ENCODE peak calls at places on chromosome 17, in six cellular contexts. A is mesenchymal stem cell, I is NCI-H1048, H is lung, F is amniotic stem cell, M is endothelial cell. V is an unnamed sample.

GRCh38 chr17:82230627-82231311 is 1.9 kb downstream of the SLC16A3 start:
- DNase-seq in A (peak), I (no peak), H (peak), F (peak), M (peak), V (peak)

GRCh38 chr17:70608193-70608592 is 438.9 kb downstream of the KCNJ2 start:
- DNase-seq in A (no peak), I (no peak), H (no peak), F (no peak), M (no peak), V (no peak)

GRCh38 chr17:67617304-67617899 is 100.3 kb upstream of the NOL11 start:
- DNase-seq in A (no peak), I (no peak), H (no peak), F (no peak), M (no peak), V (no peak)

GRCh38 chr17:31130286-31131224 is 35.8 kb downstream of the NF1 start:
- DNase-seq in A (no peak), I (no peak), H (no peak), F (no peak), M (no peak), V (no peak)

GRCh38 chr17:82023447-82024241 is 539 bp downstream of the LRRC45 start:
- DNase-seq in A (peak), I (no peak), H (no peak), F (no peak), M (peak), V (no peak)

GRCh38 chr17:5254414-5254813 is 19.8 kb upstream of the SCIMP start:
- DNase-seq in A (no peak), I (no peak), H (no peak), F (no peak), M (no peak), V (no peak)

GRCh38 chr17:29155966-29156338 is 24.2 kb downstream of the MYO18A start:
- DNase-seq in A (peak), I (no peak), H (no peak), F (no peak), M (peak), V (no peak)

GRCh38 chr17:76384222-76384986 is at the start of gene SPHK1:
- DNase-seq in A (peak), I (no peak), H (peak), F (peak), M (peak), V (peak)

GRCh38 chr17:75774471-75774987 is 9.5 kb upstream of the GALK1 start:
- DNase-seq in A (no peak), I (no peak), H (no peak), F (no peak), M (no peak), V (no peak)

GRCh38 chr17:76296186-76296585 is 11.9 kb downstream of the QRICH2 start:
- DNase-seq in A (no peak), I (no peak), H (no peak), F (no peak), M (no peak), V (no peak)

GRCh38 chr17:8836821-8837426 is 30.6 kb downstream of the PIK3R6 start:
- DNase-seq in A (no peak), I (no peak), H (peak), F (no peak), M (no peak), V (no peak)

GRCh38 chr17:37648555-37648954 is 5.3 kb upstream of the DDX52 start:
- DNase-seq in A (peak), I (no peak), H (no peak), F (peak), M (no peak), V (no peak)

GRCh38 chr17:14308965-14309879 is 8.3 kb downstream of the HS3ST3B1 start:
- DNase-seq in A (peak), I (no peak), H (peak), F (peak), M (peak), V (peak)

GRCh38 chr17:58272367-58273280 is 8.1 kb downstream of the MPO start:
- DNase-seq in A (no peak), I (no peak), H (no peak), F (no peak), M (no peak), V (no peak)

GRCh38 chr17:39765766-39766165 is 28.0 kb downstream of the GRB7 start:
- DNase-seq in A (no peak), I (no peak), H (no peak), F (no peak), M (no peak), V (no peak)

GRCh38 chr17:55416000-55416399 is 5.6 kb downstream of the MMD start:
- DNase-seq in A (no peak), I (no peak), H (no peak), F (no peak), M (no peak), V (peak)

GRCh38 chr17:79851461-79851817 is 12.2 kb upstream of the CBX4 start:
- DNase-seq in A (no peak), I (no peak), H (no peak), F (no peak), M (no peak), V (no peak)

GRCh38 chr17:27294689-27295630 is 1.0 kb downstream of the WSB1 start:
- DNase-seq in A (peak), I (peak), H (peak), F (peak), M (peak), V (peak)